ENCODE peak calls at places on chromosomes 11 and 22, in eight cellular contexts. C is A549; B is AG10803; T is CD8-positive, alpha-beta T cell; H is kidney epithelial cell; F is lower lobe of right lung; V is psoas muscle; P is sigmoid colon. R is an unnamed sample.

GRCh38 chr11:65366340-65366773 is 11.8 kb downstream of the TIGD3 start:
- DNase-seq in C (peak; percentile 88), B (peak; percentile 85), T (no peak), H (no peak), F (no peak), V (no peak), P (no peak), R (no peak)

GRCh38 chr11:68140496-68141246 is 19.5 kb upstream of the CHKA start:
- DNase-seq in C (no peak), B (no peak), T (no peak), H (no peak), F (no peak), V (no peak), P (no peak), R (no peak)

GRCh38 chr22:20998411-20999336 is 3.2 kb downstream of the THAP7 start:
- DNase-seq in C (no peak), B (no peak), T (no peak), H (no peak), F (no peak), V (no peak), P (no peak), R (no peak)

GRCh38 chr11:81444306-81444705 is 1289.4 kb downstream of the FAM181B start:
- DNase-seq in C (no peak), B (no peak), T (no peak), H (no peak), F (no peak), V (no peak), P (no peak), R (no peak)

GRCh38 chr11:45238724-45239123 is 47.4 kb downstream of the SYT13 start:
- DNase-seq in C (peak; percentile 52), B (peak; percentile 32), T (no peak), H (peak; percentile 67), F (no peak), V (no peak), P (peak; percentile 74), R (peak; percentile 38)

GRCh38 chr11:74185695-74186094 is 14.6 kb downstream of the PPME1 start:
- DNase-seq in C (no peak), B (no peak), T (no peak), H (no peak), F (no peak), V (no peak), P (no peak), R (no peak)

GRCh38 chr22:39514373-39514973 is 5.9 kb upstream of the ATF4 start:
- DNase-seq in C (no peak), B (peak; percentile 40), T (peak; percentile 36), H (no peak), F (peak; percentile 69), V (peak; percentile 64), P (no peak), R (no peak)

GRCh38 chr11:11973866-11974265 is 34.6 kb downstream of the DKK3 start:
- DNase-seq in C (no peak), B (peak; percentile 54), T (no peak), H (no peak), F (no peak), V (no peak), P (peak; percentile 57), R (no peak)

GRCh38 chr11:95387319-95387718 is 156.3 kb upstream of the SESN3 start:
- DNase-seq in C (no peak), B (no peak), T (no peak), H (no peak), F (no peak), V (no peak), P (no peak), R (no peak)

GRCh38 chr22:36546092-36546804 is 17.3 kb upstream of the EIF3D start:
- DNase-seq in C (peak; percentile 78), B (peak; percentile 42), T (no peak), H (no peak), F (no peak), V (peak; percentile 32), P (no peak), R (no peak)

GRCh38 chr11:94866936-94867795 is 99.0 kb downstream of the AMOTL1 start:
- DNase-seq in C (no peak), B (no peak), T (no peak), H (no peak), F (no peak), V (no peak), P (no peak), R (no peak)

GRCh38 chr11:111694851-111695250 is 71.3 kb downstream of the PPP2R1B start:
- DNase-seq in C (peak; percentile 41), B (peak; percentile 89), T (no peak), H (peak; percentile 80), F (no peak), V (peak; percentile 45), P (no peak), R (peak; percentile 72)

GRCh38 chr11:1776944-1777715 is 13.4 kb upstream of the CTSD start:
- DNase-seq in C (no peak), B (no peak), T (no peak), H (no peak), F (no peak), V (no peak), P (peak; percentile 52), R (no peak)

GRCh38 chr22:31286360-31287255 is 5.7 kb downstream of the PIK3IP1 start:
- DNase-seq in C (no peak), B (no peak), T (peak; percentile 45), H (no peak), F (no peak), V (no peak), P (peak; percentile 82), R (no peak)

GRCh38 chr11:68990995-68991780 is 10.4 kb upstream of the MRGPRD start:
- DNase-seq in C (no peak), B (no peak), T (no peak), H (no peak), F (peak; percentile 33), V (no peak), P (peak; percentile 56), R (no peak)

GRCh38 chr22:37427128-37427710 is at the start of gene ELFN2:
- DNase-seq in C (no peak), B (peak; percentile 6), T (no peak), H (no peak), F (no peak), V (no peak), P (no peak), R (no peak)

DNA sequence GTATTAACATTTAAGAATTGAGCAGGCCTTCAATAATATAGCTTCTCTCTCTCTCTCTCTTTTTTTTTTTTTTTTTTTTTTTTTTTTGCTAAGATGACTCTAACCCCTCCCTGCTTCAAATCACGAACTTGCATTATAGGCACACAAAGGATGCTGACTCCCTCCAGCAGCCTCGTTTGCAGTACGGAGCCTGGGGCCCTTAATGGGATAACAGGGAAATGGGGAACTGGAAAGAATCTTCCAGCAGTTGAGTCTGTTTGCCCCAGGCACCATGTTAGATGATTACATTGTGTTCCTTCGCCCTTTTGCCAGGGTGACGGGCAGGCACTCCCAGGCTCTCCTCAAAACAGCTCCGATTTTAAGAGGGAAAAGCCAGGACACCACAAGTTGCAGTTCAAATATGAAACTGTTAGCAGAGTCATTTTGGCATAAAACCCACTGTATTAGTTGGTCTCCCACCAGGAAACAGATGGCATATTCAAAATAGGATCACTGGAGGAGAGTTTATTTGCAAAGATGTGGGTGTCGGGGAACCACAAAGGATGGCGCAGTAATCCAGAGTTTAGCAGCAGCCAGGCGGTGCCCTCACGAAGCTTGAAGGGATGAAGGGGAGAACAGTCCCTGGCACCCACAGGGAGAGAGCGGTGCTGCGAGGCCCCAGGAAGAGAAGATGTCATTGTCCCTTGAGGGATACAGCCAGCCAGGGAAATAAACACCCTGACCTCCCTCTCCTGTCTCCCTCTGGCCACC is 26.5 kb upstream of the TREH start:
- DNase-seq in C (no peak), B (no peak), T (no peak), H (no peak), F (no peak), V (no peak), P (no peak), R (no peak)
- H3K4me3 ChIP-seq in C (no peak overlapping the region), B (no peak overlapping the region), T (no peak overlapping the region), H (no peak overlapping the region), F (no peak overlapping the region), V (no peak overlapping the region), P (no peak overlapping the region), R (no peak overlapping the region)

DNA sequence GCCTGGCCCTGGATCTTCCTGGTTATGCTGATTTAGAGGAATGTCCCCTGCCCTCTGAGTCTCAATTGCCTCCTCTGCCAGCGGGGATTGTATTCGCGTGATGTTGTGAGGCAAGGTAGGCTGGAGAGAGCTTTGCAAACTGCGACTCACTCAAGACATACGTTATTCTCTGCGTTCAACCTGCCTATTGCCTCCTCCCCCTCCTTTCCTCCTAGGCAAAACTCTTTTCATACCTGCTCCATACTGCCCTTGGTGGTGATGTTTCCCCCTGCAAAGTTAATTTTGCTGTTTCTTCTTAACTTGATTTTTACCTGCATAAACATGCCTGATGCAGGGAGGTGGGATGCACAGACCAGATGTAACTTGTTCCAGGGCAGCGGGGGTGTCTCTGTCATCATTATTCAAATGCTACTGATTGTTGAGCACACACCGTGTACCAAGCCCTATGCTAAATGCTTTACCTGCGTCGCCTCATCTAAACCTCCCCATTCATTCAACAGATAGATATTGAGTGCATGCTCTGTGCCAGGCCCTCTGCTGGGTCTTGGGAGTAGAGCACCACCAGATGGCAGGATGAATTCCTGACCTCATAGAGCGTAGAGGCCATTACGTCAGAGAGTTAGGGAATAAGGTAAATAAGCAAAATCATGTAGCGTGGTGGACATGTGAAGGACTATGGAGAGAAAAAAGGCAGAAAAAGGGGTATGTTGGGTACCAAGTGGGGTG is 29.0 kb downstream of the SGSM1 start:
- DNase-seq in C (peak; percentile 39), B (no peak), T (no peak), H (no peak), F (no peak), V (no peak), P (no peak), R (no peak)
- TF ChIP-seq CTCF in C (peak; percentile 13), B (peak; percentile 10), T (no peak), H (no peak), F (no peak), V (no peak), P (no peak), R (peak; percentile 51)

DNA sequence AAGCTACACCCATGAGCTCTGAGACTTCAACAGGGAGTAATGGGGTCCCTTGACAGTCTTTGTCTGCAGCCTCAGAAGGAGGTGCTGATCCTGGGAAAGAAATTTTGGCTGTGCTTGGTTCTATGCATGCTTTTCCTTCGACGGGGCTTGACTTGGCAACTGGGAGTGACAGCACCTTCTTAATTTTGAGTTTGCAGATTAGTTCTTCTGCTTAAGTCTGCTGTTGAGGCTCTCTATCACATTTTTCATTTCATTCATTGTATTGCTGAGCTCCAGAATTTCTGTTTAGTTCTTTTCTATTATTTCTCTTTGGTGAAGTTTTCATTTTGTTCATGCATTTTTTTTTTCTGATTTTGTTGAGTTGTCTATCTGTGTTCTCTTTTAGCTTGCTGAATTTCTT is 125.6 kb downstream of the SNX19 start:
- DNase-seq in C (no peak), B (no peak), T (no peak), H (no peak), F (no peak), V (no peak), P (no peak), R (no peak)
- H3K4me3 ChIP-seq in C (no peak overlapping the region), B (no peak overlapping the region), T (no peak overlapping the region), H (no peak overlapping the region), F (no peak overlapping the region), V (no peak overlapping the region), P (no peak overlapping the region), R (no peak overlapping the region)

DNA sequence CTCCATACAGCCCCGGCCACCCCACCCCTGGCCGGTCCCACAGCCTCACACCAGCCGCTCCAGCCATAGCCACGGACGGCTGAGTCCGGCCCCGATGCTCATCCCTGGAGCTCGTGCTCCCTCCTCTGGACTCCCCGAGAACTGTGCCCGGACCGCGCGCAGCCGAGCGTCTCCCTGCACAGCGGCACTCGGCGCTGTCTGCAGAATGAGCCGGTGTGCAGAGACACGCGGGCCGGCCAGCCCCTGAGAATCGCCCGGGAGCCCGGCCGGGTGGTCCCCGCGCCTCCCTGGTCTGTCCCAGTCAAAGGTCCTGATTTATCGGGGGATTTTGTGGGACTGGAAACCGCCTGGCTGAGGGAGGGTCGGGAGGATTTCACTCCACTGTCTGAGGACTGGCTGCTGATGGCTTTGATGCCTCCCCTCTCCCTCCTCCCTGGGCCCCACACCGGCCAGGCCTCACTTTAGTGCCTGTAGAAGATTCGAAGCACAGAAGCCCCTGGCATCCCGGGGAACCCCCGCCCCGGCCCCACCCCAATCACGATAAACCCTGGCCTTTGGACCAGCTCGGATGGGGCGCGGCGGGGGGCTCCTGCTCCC is 102.7 kb downstream of the BRD1 start:
- DNase-seq in C (peak; percentile 49), B (peak; percentile 19), T (peak; percentile 54), H (no peak), F (peak; percentile 67), V (peak; percentile 52), P (no peak), R (no peak)
- TF ChIP-seq CTCF in C (peak; percentile 44), B (peak; percentile 47), T (peak; percentile 74), H (peak; percentile 70), F (peak; percentile 76), V (peak; percentile 49), P (no peak), R (peak; percentile 59)